ENCODE peak calls at places on chromosome 10, in nine cellular contexts. O is suprapubic skin, L is upper lobe of left lung, E is sigmoid colon, Q is transverse colon, D is HepG2, V is H1, P is SK-N-SH, C is K562. M is an unnamed sample.

GRCh38 chr10:105973252-105973877 is 1191.1 kb downstream of the SORCS1 start:
- DNase-seq in C (no peak), D (no peak), E (no peak), L (no peak), Q (no peak), V (no peak), P (peak), O (no peak), M (no peak)

GRCh38 chr10:123583639-123584418 is 82.3 kb upstream of the GPR26 start:
- DNase-seq in O (peak), Q (peak), D (peak), C (peak), V (peak), E (peak), P (peak), L (peak), M (peak)

GRCh38 chr10:13439771-13440708 is 88.8 kb downstream of the BEND7 start:
- DNase-seq in D (peak), V (no peak), C (peak), Q (peak), E (peak), O (no peak), L (peak), P (peak), M (peak)

GRCh38 chr10:107740962-107741690 is 576.6 kb upstream of the SORCS1 start:
- DNase-seq in E (no peak), C (no peak), P (no peak), V (no peak), Q (no peak), D (no peak), L (no peak), O (no peak), M (no peak)

GRCh38 chr10:16481052-16481728 is 40.5 kb downstream of the C1QL3 start:
- DNase-seq in V (no peak), E (no peak), D (no peak), O (no peak), C (no peak), Q (no peak), P (no peak), L (no peak), M (no peak)

GRCh38 chr10:14502451-14502850 is 171.7 kb upstream of the FRMD4A start:
- DNase-seq in D (no peak), L (no peak), V (no peak), P (no peak), E (no peak), C (no peak), O (no peak), Q (no peak), M (no peak)

GRCh38 chr10:24383681-24384106 is 174.8 kb downstream of the KIAA1217 start:
- DNase-seq in L (peak), P (peak), C (peak), Q (peak), O (peak), E (peak), V (peak), D (peak), M (peak)

GRCh38 chr10:88833722-88834121 is 17.9 kb downstream of the ANKRD22 start:
- DNase-seq in E (no peak), V (no peak), L (peak), P (no peak), C (no peak), O (no peak), D (no peak), Q (no peak), M (no peak)

GRCh38 chr10:122307669-122308486 is 36.8 kb downstream of the BTBD16 start:
- DNase-seq in C (peak), O (peak), D (no peak), V (no peak), Q (peak), L (no peak), P (no peak), E (peak), M (no peak)

GRCh38 chr10:26679588-26679987 is 17.9 kb upstream of the PDSS1 start:
- DNase-seq in L (no peak), C (no peak), D (no peak), E (no peak), O (no peak), Q (no peak), P (no peak), V (no peak), M (no peak)
- H3K27ac ChIP-seq in L (no peak), C (no peak), D (no peak), E (no peak), O (no peak), Q (no peak), P (no peak), V (no peak), M (no peak)

DNA sequence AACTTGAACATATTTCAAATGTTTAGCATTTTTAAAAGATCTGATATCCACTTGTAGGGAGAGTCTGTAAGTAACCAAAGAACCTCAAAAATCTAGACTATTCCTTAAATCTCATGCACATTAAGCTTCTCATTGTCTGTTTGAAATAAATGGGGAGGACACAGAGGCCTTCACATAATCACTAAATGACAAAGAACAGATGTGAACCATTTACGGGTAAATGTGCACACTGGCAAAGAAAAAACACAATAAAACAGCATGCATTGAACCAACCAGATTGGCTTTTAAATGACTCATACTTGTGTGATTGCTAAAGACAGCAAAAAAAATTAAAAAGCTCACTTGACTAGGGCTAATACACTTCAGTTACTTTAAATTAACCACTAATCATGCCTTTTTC is 569.0 kb upstream of the PCDH15 start:
- DNase-seq in P (peak), O (no peak), D (no peak), C (no peak), L (no peak), V (no peak), Q (no peak), E (no peak), M (no peak)
- TF ChIP-seq EP300 in P (peak), O (no peak), D (no peak), C (no peak), L (no peak), V (no peak), Q (no peak), E (no peak), M (no peak)

GRCh38 chr10:66982792-66983481 is 57.1 kb downstream of the LRRTM3 start:
- DNase-seq in E (no peak), Q (no peak), D (no peak), L (no peak), V (no peak), P (no peak), O (no peak), C (no peak), M (no peak)

GRCh38 chr10:66980276-66980675 is 54.4 kb downstream of the LRRTM3 start:
- DNase-seq in O (no peak), Q (no peak), V (no peak), D (no peak), E (no peak), L (no peak), P (no peak), C (no peak), M (no peak)

DNA sequence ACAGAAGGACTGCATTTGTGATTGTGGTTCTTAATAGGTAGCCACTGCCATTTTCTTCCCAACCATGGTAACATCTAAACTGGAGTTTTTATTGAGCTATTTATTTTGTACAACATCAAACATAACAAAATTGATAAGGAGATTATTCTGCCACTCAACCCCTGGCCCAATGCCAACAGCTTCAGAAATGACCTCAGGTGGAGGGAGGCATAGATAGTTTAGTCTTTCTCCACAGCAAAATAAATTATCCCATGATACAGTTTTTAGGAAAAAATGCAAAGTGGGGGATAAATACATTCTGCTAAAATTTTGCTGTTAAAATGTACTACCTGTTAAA is 57.6 kb downstream of the LRRTM3 start:
- DNase-seq in Q (no peak), V (no peak), E (no peak), C (no peak), P (no peak), D (no peak), L (no peak), O (no peak), M (peak)
- TF ChIP-seq POLR2AphosphoS5 in Q (no peak), V (no peak), E (no peak), C (no peak), P (no peak), D (no peak), L (no peak), O (no peak), M (no peak)

DNA sequence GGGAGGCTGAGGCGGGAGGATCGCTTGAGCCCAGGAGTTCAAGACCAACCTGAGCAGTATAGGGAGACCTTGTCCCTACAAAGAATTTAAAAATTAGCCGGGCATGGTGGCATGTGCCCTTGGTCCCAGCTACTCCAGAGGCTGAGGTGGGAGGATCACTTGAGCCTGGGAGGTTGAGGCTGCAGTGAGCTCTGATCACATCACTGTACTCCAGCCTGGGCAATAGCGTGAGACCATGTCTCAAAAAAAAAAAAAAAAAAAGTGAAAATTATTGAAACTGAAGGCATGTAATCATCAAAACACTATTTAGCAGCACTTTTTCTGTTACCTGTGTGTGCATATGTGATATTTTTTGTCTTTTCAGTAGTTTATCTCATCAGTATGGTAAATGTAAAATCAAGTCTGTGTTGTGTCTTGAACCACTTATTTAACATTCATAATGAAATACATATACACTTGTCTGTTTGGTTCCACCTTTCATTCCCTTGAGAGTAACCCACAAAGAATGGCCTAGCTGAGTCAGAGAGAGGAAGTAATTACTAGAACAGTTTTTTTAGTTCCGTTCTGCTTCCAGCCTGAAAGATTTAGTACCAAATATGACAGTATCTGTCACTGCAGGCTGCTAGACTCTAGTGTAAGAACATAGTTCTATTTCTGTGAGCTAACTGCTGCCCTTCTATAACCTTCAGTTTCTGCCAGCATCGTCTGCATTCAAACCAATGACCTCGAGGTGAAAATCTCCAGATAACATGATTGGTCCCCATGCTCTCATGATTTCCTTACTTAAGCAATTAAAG is 68.6 kb downstream of the MMRN2 start:
- DNase-seq in D (no peak), E (no peak), O (no peak), L (no peak), Q (no peak), V (no peak), C (peak), P (no peak), M (no peak)
- H3K27ac ChIP-seq in D (no peak), E (peak), O (no peak), L (no peak), Q (peak), V (no peak), C (peak), P (peak), M (peak)

GRCh38 chr10:100391163-100392002 is 44.4 kb downstream of the SCD start:
- DNase-seq in O (no peak), D (no peak), L (no peak), E (no peak), Q (no peak), C (no peak), P (no peak), V (no peak), M (no peak)
- TF ChIP-seq EP300 in O (no peak), D (no peak), L (no peak), E (no peak), Q (no peak), C (no peak), P (no peak), V (no peak), M (no peak)

GRCh38 chr10:101060951-101061813 is 607 bp upstream of the KAZALD1 start:
- DNase-seq in E (peak), Q (peak), L (peak), O (peak), C (peak), D (peak), P (peak), V (peak), M (peak)
- TF ChIP-seq POLR2AphosphoS5 in E (peak), Q (peak), L (peak), O (no peak), C (peak), D (peak), P (no peak), V (no peak), M (peak)

GRCh38 chr10:125021686-125022374 is 79.9 kb downstream of the ZRANB1 start:
- DNase-seq in D (no peak), V (no peak), Q (no peak), P (no peak), L (no peak), O (no peak), E (no peak), C (no peak), M (no peak)
- H3K27ac ChIP-seq in D (no peak), V (no peak), Q (no peak), P (peak), L (no peak), O (no peak), E (no peak), C (no peak), M (no peak)